ENCODE peak calls at places on chromosomes 6 and 20, in six cellular contexts. O is HepG2, M is type B pancreatic cell, K is pancreas, P is endothelial cell, Y is BJ. N is an unnamed sample.

GRCh38 chr6:99195986-99196655 is 153.4 kb downstream of the FAXC start:
- DNase-seq in O (no peak), M (no peak), K (no peak), P (no peak), Y (no peak), N (no peak)

GRCh38 chr6:158110986-158111385 is 57.1 kb downstream of the SERAC1 start:
- DNase-seq in O (no peak), M (no peak), K (no peak), P (no peak), Y (no peak), N (no peak)

GRCh38 chr6:134506162-134506561 is 188.2 kb upstream of the SGK1 start:
- DNase-seq in O (no peak), M (no peak), K (no peak), P (no peak), Y (no peak), N (no peak)

GRCh38 chr6:17397764-17398194 is 4.4 kb downstream of the CAP2 start:
- DNase-seq in O (no peak), M (no peak), K (no peak), P (no peak), Y (no peak), N (no peak)

GRCh38 chr6:121691126-121691540 is 255.7 kb downstream of the GJA1 start:
- DNase-seq in O (no peak), M (no peak), K (no peak), P (no peak), Y (no peak), N (no peak)

GRCh38 chr6:70396163-70396562 is 17.1 kb upstream of the FAM135A start:
- DNase-seq in O (no peak), M (no peak), K (no peak), P (no peak), Y (no peak), N (no peak)

GRCh38 chr6:144639654-144640053 is 354.5 kb downstream of the UTRN start:
- DNase-seq in O (no peak), M (no peak), K (no peak), P (no peak), Y (no peak), N (no peak)

GRCh38 chr6:163338671-163339405 is 75.7 kb upstream of the QKI start:
- DNase-seq in O (no peak), M (no peak), K (no peak), P (peak; percentile 25), Y (no peak), N (no peak)

GRCh38 chr20:36035720-36036119 is 67.3 kb downstream of the CNBD2 start:
- DNase-seq in O (no peak), M (no peak), K (no peak), P (no peak), Y (no peak), N (no peak)

GRCh38 chr6:167565388-167565787 is 240.5 kb downstream of the TTLL2 start:
- DNase-seq in O (no peak), M (peak; percentile 40), K (no peak), P (no peak), Y (no peak), N (no peak)

GRCh38 chr6:150573041-150573681 is 26.5 kb upstream of the PLEKHG1 start:
- DNase-seq in O (no peak), M (no peak), K (no peak), P (no peak), Y (no peak), N (no peak)

GRCh38 chr6:39870950-39871349 is 63.3 kb downstream of the MOCS1 start:
- DNase-seq in O (no peak), M (no peak), K (no peak), P (no peak), Y (no peak), N (no peak)
- TF ChIP-seq CTCF in O (no peak), M (no peak), K (no peak), P (no peak), Y (no peak), N (no peak)

GRCh38 chr6:39865011-39865888 is 69.0 kb downstream of the MOCS1 start:
- DNase-seq in O (peak; percentile 74), M (no peak), K (peak; percentile 84), P (peak; percentile 66), Y (no peak), N (no peak)
- TF ChIP-seq CTCF in O (peak; percentile 86), M (peak; percentile 84), K (peak; percentile 64), P (peak; percentile 92), Y (peak; percentile 80), N (no peak)

GRCh38 chr6:159217595-159218275 is 48.5 kb downstream of the FNDC1 start:
- DNase-seq in O (peak; percentile 29), M (no peak), K (peak; percentile 82), P (peak; percentile 65), Y (no peak), N (no peak)
- TF ChIP-seq CTCF in O (peak; percentile 79), M (peak; percentile 72), K (peak; percentile 17), P (no peak), Y (peak; percentile 59), N (no peak)

GRCh38 chr20:63829598-63829942 is 1.5 kb downstream of the ZBTB46 start:
- DNase-seq in O (no peak), M (no peak), K (no peak), P (no peak), Y (no peak), N (no peak)

GRCh38 chr20:63830821-63831593 is at the start of gene ZBTB46:
- DNase-seq in O (no peak), M (no peak), K (peak; percentile 88), P (peak; percentile 72), Y (no peak), N (peak; percentile 50)

GRCh38 chr20:63829943-63830820 is 882 bp downstream of the ZBTB46 start:
- DNase-seq in O (no peak), M (no peak), K (no peak), P (no peak), Y (no peak), N (no peak)

GRCh38 chr20:63833776-63834544 is 2.9 kb upstream of the ZBTB46 start:
- DNase-seq in O (no peak), M (no peak), K (no peak), P (no peak), Y (no peak), N (no peak)

DNA sequence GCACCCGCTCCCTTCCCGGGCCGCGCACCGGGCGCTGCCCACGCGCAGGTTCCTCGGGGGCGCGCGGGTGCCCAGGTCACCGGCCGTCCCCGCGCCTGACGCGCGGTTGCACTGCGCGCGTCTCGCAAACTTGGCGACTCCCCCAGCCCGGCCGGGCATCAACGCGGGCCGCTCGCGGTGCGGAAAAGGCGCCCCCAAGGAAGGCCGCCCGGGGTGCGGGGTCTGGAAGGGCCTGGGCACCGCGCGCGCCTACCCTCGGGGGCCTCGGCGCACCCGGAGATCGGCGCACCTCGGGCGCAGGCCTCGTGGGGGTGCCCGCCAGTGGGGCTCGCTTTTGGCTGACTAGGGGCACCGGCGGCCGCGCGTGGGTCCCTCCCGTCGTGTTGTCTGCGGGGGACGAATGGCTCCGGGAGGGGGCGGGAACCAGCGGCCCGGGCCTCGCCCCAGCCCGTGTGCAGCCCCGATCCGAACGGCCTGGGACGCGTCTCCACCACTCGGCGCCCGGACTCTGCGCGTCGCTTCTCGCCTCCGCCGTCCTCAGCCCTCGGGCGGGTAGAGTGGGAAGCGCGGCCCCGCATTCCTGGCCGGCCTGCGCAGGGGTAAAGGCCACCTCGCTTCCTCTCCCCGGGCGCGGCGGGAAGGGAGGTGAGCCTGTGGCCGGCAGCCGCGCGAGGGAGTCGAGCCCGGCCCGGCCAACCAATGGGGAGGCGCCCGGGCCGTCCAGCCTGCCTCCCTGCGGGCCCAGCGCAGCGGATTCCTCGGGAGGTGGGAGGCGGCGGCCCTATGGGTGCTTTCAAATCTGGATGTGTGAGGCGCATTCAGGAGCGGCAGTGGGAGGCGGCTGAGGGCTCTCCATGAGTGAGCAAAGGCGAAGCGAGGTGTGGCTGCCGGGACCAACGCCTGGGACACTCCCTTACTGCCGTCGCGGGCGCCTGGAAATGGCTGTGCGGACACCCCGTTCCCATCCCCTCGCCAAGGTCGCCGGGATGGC is 927 bp upstream of the ZBTB46 start:
- DNase-seq in O (peak; percentile 64), M (no peak), K (peak; percentile 70), P (peak; percentile 65), Y (no peak), N (peak; percentile 33)
- TF ChIP-seq CTCF in O (peak; percentile 31), M (no peak), K (no peak), P (no peak), Y (no peak), N (no peak)

DNA sequence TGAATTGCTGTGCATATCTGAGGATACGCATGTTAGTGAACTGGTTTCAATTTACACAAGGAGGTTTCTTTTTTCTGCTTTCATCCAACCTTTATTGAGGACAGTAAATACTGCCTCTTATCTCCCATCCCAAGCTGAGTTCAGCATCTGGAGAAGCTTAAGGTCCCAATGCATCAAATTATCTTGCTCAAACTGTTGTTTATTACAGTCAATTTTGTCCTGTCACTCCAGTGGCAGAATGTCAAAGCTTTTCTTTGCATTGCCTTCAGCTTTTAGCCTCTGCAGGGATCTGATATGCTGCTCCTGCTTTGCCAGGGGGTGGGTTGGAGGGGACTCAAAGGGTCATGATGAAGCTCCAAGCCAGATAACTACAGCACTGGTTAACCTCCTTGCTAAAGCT is 435.4 kb upstream of the SOX4 start:
- DNase-seq in O (no peak), M (no peak), K (no peak), P (no peak), Y (no peak), N (no peak)
- TF ChIP-seq CTCF in O (no peak), M (no peak), K (no peak), P (no peak), Y (no peak), N (no peak)

GRCh38 chr20:60270341-60270740 is 312.1 kb downstream of the CDH26 start:
- DNase-seq in O (no peak), M (no peak), K (no peak), P (no peak), Y (no peak), N (no peak)

GRCh38 chr20:60272790-60273189 is 314.6 kb downstream of the CDH26 start:
- DNase-seq in O (no peak), M (no peak), K (no peak), P (no peak), Y (no peak), N (no peak)

GRCh38 chr20:60269571-60270162 is 311.4 kb downstream of the CDH26 start:
- DNase-seq in O (no peak), M (no peak), K (no peak), P (no peak), Y (no peak), N (no peak)

GRCh38 chr20:60268502-60268901 is 310.3 kb downstream of the CDH26 start:
- DNase-seq in O (no peak), M (no peak), K (no peak), P (no peak), Y (no peak), N (no peak)

GRCh38 chr20:60271597-60271996 is 313.4 kb downstream of the CDH26 start:
- DNase-seq in O (no peak), M (no peak), K (no peak), P (peak; percentile 13), Y (no peak), N (no peak)
- TF ChIP-seq CTCF in O (no peak), M (peak; percentile 65), K (no peak), P (peak; percentile 27), Y (peak; percentile 44), N (no peak)

DNA sequence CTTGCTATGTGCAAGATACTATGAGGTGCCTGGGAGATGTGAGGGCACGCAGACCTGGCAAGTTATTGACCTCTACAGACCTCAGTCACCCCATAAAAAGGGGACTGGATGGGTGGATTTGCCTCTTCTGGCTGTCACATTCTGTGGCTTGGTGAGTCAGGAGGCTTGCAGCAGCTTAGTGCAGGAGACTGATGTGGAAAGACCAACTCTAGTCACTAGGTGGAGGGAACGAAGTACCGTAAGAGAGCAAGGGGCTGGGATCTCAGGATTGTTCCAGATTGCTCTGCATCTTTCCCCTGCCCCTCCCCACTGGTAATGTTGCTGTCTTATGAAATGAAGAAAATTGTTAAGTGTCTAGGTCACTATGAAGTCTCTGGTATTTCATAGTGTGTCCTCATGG is 3.3 kb downstream of the MAPRE1 start:
- DNase-seq in O (peak; percentile 44), M (no peak), K (no peak), P (no peak), Y (peak; percentile 66), N (no peak)
- TF ChIP-seq CTCF in O (peak; percentile 27), M (no peak), K (no peak), P (no peak), Y (peak; percentile 45), N (no peak)

GRCh38 chr6:55445648-55446204 is 118.5 kb downstream of the GFRAL start:
- DNase-seq in O (peak; percentile 12), M (no peak), K (no peak), P (peak; percentile 6), Y (no peak), N (no peak)
- TF ChIP-seq CTCF in O (peak; percentile 64), M (peak; percentile 86), K (peak; percentile 44), P (peak; percentile 76), Y (peak; percentile 54), N (no peak)